ENCODE peak calls at places on chromosomes 13 and 19, in ten cellular contexts. N is RWPE2, I is colonic mucosa, D is esophagus squamous epithelium, H is SJSA1, A is AG10803, W is tibial nerve, Q is heart left ventricle, J is Caco-2, F is suprapubic skin. M is an unnamed sample.

GRCh38 chr19:33815410-33816340 is 19.0 kb downstream of the KCTD15 start:
- DNase-seq in N (peak), I (no peak), D (no peak), H (no peak), A (no peak), W (no peak), Q (no peak), J (no peak), F (peak), M (no peak)

GRCh38 chr19:35856546-35857149 is at the start of gene KIRREL2:
- DNase-seq in N (no peak), I (no peak), D (no peak), H (no peak), A (no peak), W (no peak), Q (no peak), J (peak), F (no peak), M (no peak)

GRCh38 chr13:28357846-28358496 is 137.0 kb downstream of the FLT1 start:
- DNase-seq in N (no peak), I (no peak), D (no peak), H (no peak), A (no peak), W (no peak), Q (no peak), J (no peak), F (no peak), M (no peak)

GRCh38 chr19:48393559-48394330 is at the start of gene GRIN2D:
- DNase-seq in N (no peak), I (no peak), D (no peak), H (no peak), A (peak), W (no peak), Q (no peak), J (peak), F (no peak), M (no peak)

GRCh38 chr19:58407658-58408151 is 744 bp upstream of the ZNF584 start:
- DNase-seq in N (no peak), I (no peak), D (no peak), H (no peak), A (no peak), W (no peak), Q (no peak), J (peak), F (no peak), M (no peak)

GRCh38 chr19:35261356-35262100 is 7.2 kb upstream of the USF2 start:
- DNase-seq in N (peak), I (peak), D (no peak), H (peak), A (no peak), W (no peak), Q (no peak), J (no peak), F (peak), M (no peak)

GRCh38 chr13:40648841-40649240 is 17.6 kb downstream of the FOXO1 start:
- DNase-seq in N (no peak), I (no peak), D (no peak), H (no peak), A (no peak), W (no peak), Q (no peak), J (no peak), F (no peak), M (no peak)

GRCh38 chr13:73835138-73835721 is 299.0 kb downstream of the KLF12 start:
- DNase-seq in N (no peak), I (no peak), D (no peak), H (no peak), A (peak), W (no peak), Q (no peak), J (peak), F (no peak), M (no peak)

GRCh38 chr19:35986664-35987570 is 8.1 kb upstream of the SDHAF1 start:
- DNase-seq in N (no peak), I (peak), D (no peak), H (no peak), A (no peak), W (no peak), Q (peak), J (peak), F (no peak), M (no peak)

GRCh38 chr13:46679369-46680180 is 117.4 kb downstream of the ESD start:
- DNase-seq in N (no peak), I (no peak), D (no peak), H (no peak), A (peak), W (peak), Q (no peak), J (no peak), F (no peak), M (peak)

GRCh38 chr19:18433039-18433691 is 4.8 kb downstream of the ISYNA1 start:
- DNase-seq in N (no peak), I (no peak), D (no peak), H (no peak), A (no peak), W (no peak), Q (no peak), J (no peak), F (no peak), M (no peak)

GRCh38 chr13:85529216-85529590 is 270.0 kb downstream of the SLITRK6 start:
- DNase-seq in N (no peak), I (no peak), D (no peak), H (no peak), A (peak), W (no peak), Q (no peak), J (no peak), F (no peak), M (no peak)

GRCh38 chr19:58229255-58229639 is 533 bp downstream of the ZNF544 start:
- DNase-seq in N (no peak), I (no peak), D (no peak), H (no peak), A (no peak), W (no peak), Q (no peak), J (peak), F (no peak), M (no peak)

GRCh38 chr13:42174344-42175162 is 97.4 kb upstream of the AKAP11 start:
- DNase-seq in N (no peak), I (no peak), D (no peak), H (no peak), A (no peak), W (no peak), Q (no peak), J (peak), F (no peak), M (peak)

GRCh38 chr19:17302391-17303166 is 646 bp downstream of the ABHD8 start:
- DNase-seq in N (no peak), I (no peak), D (no peak), H (peak), A (no peak), W (no peak), Q (no peak), J (no peak), F (no peak), M (no peak)

GRCh38 chr13:40190656-40191100 is 475.8 kb downstream of the FOXO1 start:
- DNase-seq in N (no peak), I (no peak), D (peak), H (no peak), A (peak), W (peak), Q (peak), J (peak), F (no peak), M (peak)

GRCh38 chr19:55178781-55179569 is 1.1 kb downstream of the SYT5 start:
- DNase-seq in N (peak), I (peak), D (no peak), H (peak), A (peak), W (peak), Q (peak), J (peak), F (peak), M (no peak)

GRCh38 chr13:23960566-23961156 is 63.4 kb upstream of the C1QTNF9B start:
- DNase-seq in N (no peak), I (no peak), D (no peak), H (no peak), A (peak), W (peak), Q (no peak), J (peak), F (no peak), M (no peak)

GRCh38 chr13:30337061-30337601 is 29.8 kb upstream of the KATNAL1 start:
- DNase-seq in N (no peak), I (no peak), D (no peak), H (no peak), A (no peak), W (no peak), Q (no peak), J (no peak), F (no peak), M (no peak)

GRCh38 chr13:73809561-73809960 is 324.6 kb downstream of the KLF12 start:
- DNase-seq in N (no peak), I (no peak), D (no peak), H (no peak), A (peak), W (no peak), Q (no peak), J (no peak), F (no peak), M (no peak)

GRCh38 chr19:30841934-30842333 is 469.8 kb downstream of the ZNF536 start:
- DNase-seq in N (no peak), I (no peak), D (no peak), H (no peak), A (no peak), W (no peak), Q (no peak), J (no peak), F (no peak), M (no peak)

GRCh38 chr19:47545061-47545948 is 27.6 kb downstream of the ZNF541 start:
- DNase-seq in N (no peak), I (no peak), D (no peak), H (no peak), A (no peak), W (no peak), Q (no peak), J (no peak), F (no peak), M (no peak)

GRCh38 chr19:6801397-6802086 is 29.0 kb downstream of the VAV1 start:
- DNase-seq in N (no peak), I (peak), D (peak), H (no peak), A (no peak), W (peak), Q (peak), J (no peak), F (no peak), M (no peak)

GRCh38 chr19:46068345-46069258 is 27.8 kb upstream of the IGFL4 start:
- DNase-seq in N (peak), I (peak), D (no peak), H (peak), A (peak), W (no peak), Q (no peak), J (no peak), F (no peak), M (peak)

GRCh38 chr19:12733369-12733896 is 1.1 kb downstream of the TRIR start:
- DNase-seq in N (no peak), I (peak), D (no peak), H (no peak), A (peak), W (no peak), Q (no peak), J (peak), F (no peak), M (no peak)

GRCh38 chr13:44660050-44660449 is 83.9 kb upstream of the TSC22D1 start:
- DNase-seq in N (no peak), I (no peak), D (no peak), H (no peak), A (peak), W (no peak), Q (no peak), J (no peak), F (no peak), M (no peak)

GRCh38 chr13:24747248-24748151 is 16.5 kb upstream of the RNF17 start:
- DNase-seq in N (no peak), I (no peak), D (no peak), H (no peak), A (no peak), W (no peak), Q (no peak), J (no peak), F (no peak), M (no peak)

GRCh38 chr19:21580101-21580500 is 74.7 kb downstream of the ZNF429 start:
- DNase-seq in N (no peak), I (no peak), D (no peak), H (no peak), A (no peak), W (no peak), Q (no peak), J (no peak), F (no peak), M (no peak)

GRCh38 chr13:35826626-35827254 is 304.4 kb downstream of the DCLK1 start:
- DNase-seq in N (no peak), I (no peak), D (no peak), H (no peak), A (no peak), W (no peak), Q (no peak), J (peak), F (no peak), M (no peak)

GRCh38 chr13:105914637-105915036 is 620.8 kb downstream of the EFNB2 start:
- DNase-seq in N (no peak), I (no peak), D (no peak), H (no peak), A (peak), W (no peak), Q (no peak), J (no peak), F (no peak), M (peak)

GRCh38 chr19:5663904-5664303 is 16.4 kb downstream of the MICOS13 start:
- DNase-seq in N (no peak), I (no peak), D (no peak), H (no peak), A (no peak), W (no peak), Q (no peak), J (no peak), F (no peak), M (no peak)

GRCh38 chr19:1855040-1855827 is 7.0 kb upstream of the REXO1 start:
- DNase-seq in N (peak), I (peak), D (peak), H (peak), A (peak), W (peak), Q (peak), J (no peak), F (peak), M (peak)

GRCh38 chr19:55442372-55443044 is 592 bp downstream of the SHISA7 start:
- DNase-seq in N (no peak), I (no peak), D (no peak), H (no peak), A (no peak), W (no peak), Q (no peak), J (no peak), F (no peak), M (no peak)

GRCh38 chr19:33157906-33158305 is 26.0 kb downstream of the WDR88 start:
- DNase-seq in N (no peak), I (no peak), D (no peak), H (no peak), A (no peak), W (no peak), Q (no peak), J (no peak), F (no peak), M (no peak)

GRCh38 chr13:76848596-76848995 is 37.6 kb downstream of the KCTD12 start:
- DNase-seq in N (no peak), I (no peak), D (no peak), H (no peak), A (peak), W (peak), Q (no peak), J (no peak), F (peak), M (no peak)

DNA sequence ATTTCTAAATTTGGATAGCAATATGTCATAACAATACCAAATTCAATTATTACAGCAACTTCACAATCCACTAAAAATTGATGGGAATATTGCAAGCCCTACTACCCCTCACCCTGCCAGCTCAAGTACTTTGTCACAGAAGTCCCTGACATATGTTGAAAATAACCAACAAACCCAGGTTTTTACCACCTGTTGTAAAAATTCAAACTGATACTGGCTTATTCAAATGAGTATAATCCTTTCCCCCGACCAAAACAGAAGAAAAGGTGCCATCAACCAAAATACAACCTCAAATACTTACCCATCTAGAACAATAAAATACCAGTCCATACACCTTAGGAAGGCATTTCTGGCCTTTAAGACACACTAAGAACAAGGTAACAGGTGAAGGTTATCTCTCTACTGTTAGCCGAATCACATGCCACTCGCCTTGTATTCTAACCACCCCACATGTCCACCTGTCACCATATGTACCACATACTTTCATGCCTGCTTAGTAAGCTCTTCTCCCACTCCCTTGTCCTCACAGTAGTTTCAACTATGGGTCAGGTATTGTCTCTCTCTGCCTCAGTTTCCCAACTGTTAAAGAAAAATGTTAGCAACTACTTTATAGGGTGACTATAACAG is 53.1 kb downstream of the USP12 start:
- DNase-seq in N (no peak), I (no peak), D (no peak), H (no peak), A (no peak), W (no peak), Q (no peak), J (no peak), F (no peak), M (no peak)
- H3K4me3 ChIP-seq in N (no peak), I (no peak), D (no peak), H (no peak), A (no peak), W (no peak), Q (no peak), J (no peak), F (no peak), M (no peak)

DNA sequence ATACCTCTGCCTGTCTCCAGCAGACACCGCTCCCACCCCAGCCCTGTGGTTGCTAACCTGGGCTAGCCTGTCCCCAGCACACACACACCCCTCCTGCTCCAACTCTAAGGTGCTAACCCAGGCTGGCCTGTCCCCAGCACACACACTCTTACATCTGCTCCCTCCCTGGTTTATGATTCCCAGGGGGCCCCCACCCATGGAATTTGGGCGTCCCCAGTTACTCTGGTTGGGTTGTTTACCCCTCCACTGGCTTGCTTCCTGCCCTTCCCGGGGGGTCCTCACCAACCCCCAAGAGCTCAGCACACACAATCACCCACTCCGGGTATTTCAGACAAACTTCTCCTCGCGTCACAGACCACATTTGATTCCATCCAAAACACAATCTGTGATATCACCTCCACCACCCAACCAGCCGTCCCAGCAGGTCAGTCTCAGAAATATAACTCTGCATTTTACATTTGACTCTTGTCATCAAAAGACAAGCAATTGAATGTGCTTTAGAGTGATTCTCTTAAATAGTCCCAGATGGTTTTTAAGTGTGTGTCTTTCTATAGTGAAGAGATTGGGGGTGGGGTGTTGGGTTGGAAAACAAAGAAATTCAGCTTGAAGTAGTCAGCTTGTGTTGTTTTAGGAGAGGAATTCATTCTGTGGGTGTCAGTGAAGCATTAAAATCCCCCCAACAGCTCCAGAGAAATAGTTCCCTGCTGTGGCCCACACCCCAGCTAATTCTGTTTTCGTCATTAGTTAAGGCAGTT is 20.1 kb downstream of the COL4A2 start:
- DNase-seq in N (no peak), I (no peak), D (no peak), H (peak), A (peak), W (no peak), Q (no peak), J (no peak), F (no peak), M (no peak)
- H3K4me3 ChIP-seq in N (no peak), I (no peak), D (no peak), H (no peak), A (no peak), W (no peak), Q (no peak), J (no peak), F (no peak), M (no peak)

DNA sequence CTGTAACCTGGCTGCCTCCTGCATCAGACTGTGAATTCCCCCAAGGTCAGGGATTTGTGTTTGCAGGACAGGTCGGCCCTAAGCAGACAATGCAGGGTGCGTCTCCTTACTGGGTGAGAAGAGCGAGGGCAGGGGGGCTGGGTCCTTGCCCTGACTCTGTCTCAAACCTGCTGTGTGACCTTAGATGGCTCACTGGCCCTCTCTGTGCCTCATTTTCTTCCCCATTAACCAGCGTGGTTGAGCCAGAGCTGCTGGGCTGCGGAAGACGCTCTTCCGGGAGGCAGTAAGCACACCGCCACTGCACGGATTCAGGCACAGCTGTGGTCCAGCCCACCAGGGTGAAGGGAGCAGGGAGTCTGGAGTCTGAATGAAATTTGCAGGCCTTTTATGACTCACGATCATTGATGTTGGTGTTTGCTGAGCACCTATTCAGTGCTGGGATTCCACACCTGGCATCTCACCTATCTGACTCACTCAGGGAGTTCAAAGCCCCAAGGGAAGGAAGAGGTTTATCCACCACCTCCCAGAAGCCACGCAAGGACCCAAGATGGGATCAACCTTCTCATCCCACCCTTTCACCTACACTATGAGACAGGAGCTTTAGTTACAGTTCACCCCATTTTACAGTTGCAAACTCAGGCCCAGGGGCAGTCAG is 2.5 kb downstream of the AKT1S1 start:
- DNase-seq in N (no peak), I (no peak), D (no peak), H (no peak), A (no peak), W (no peak), Q (no peak), J (no peak), F (no peak), M (no peak)
- H3K4me3 ChIP-seq in N (no peak), I (no peak), D (no peak), H (no peak), A (peak), W (no peak), Q (no peak), J (no peak), F (no peak), M (no peak)

GRCh38 chr19:11020982-11021759 is 60.3 kb downstream of the SMARCA4 start:
- DNase-seq in N (no peak), I (no peak), D (no peak), H (no peak), A (no peak), W (no peak), Q (no peak), J (no peak), F (no peak), M (no peak)

GRCh38 chr19:11020423-11020822 is 59.6 kb downstream of the SMARCA4 start:
- DNase-seq in N (no peak), I (no peak), D (no peak), H (no peak), A (no peak), W (no peak), Q (no peak), J (no peak), F (no peak), M (no peak)

GRCh38 chr19:11019262-11019661 is 58.4 kb downstream of the SMARCA4 start:
- DNase-seq in N (no peak), I (no peak), D (no peak), H (no peak), A (no peak), W (no peak), Q (no peak), J (no peak), F (no peak), M (no peak)

GRCh38 chr19:11018743-11019142 is 57.9 kb downstream of the SMARCA4 start:
- DNase-seq in N (no peak), I (peak), D (no peak), H (no peak), A (no peak), W (no peak), Q (no peak), J (no peak), F (no peak), M (no peak)

GRCh38 chr19:11019824-11020223 is 59.0 kb downstream of the SMARCA4 start:
- DNase-seq in N (no peak), I (no peak), D (no peak), H (no peak), A (no peak), W (no peak), Q (no peak), J (no peak), F (no peak), M (no peak)
- H3K4me3 ChIP-seq in N (no peak), I (no peak), D (no peak), H (no peak), A (no peak), W (no peak), Q (no peak), J (no peak), F (no peak), M (no peak)

GRCh38 chr19:3054265-3054971 is 7.9 kb downstream of the TLE5 start:
- DNase-seq in N (no peak), I (no peak), D (no peak), H (no peak), A (no peak), W (no peak), Q (no peak), J (no peak), F (no peak), M (no peak)
- H3K4me3 ChIP-seq in N (no peak), I (no peak), D (no peak), H (no peak), A (no peak), W (no peak), Q (no peak), J (no peak), F (no peak), M (no peak)

GRCh38 chr13:49643003-49643651 is 14.8 kb downstream of the ARL11 start:
- DNase-seq in N (no peak), I (no peak), D (no peak), H (no peak), A (no peak), W (no peak), Q (no peak), J (no peak), F (no peak), M (no peak)
- H3K4me3 ChIP-seq in N (no peak), I (no peak), D (no peak), H (no peak), A (no peak), W (no peak), Q (peak), J (no peak), F (peak), M (no peak)

M was measured in BJ.